ENCODE peak calls at places on chromosomes 16 and 17, in five cellular contexts. H is activated CD8-positive, alpha-beta T cell treated with anti-CD3 and anti-CD28 coated beads for 36 hours; N is transverse colon; W is tibial artery; L is A549. X is an unnamed sample.

GRCh38 chr17:73166731-73167581 is 2.1 kb downstream of the SSTR2 start:
- DNase-seq in L (no peak), N (no peak), H (peak; percentile 52), W (no peak), X (peak; percentile 41)

GRCh38 chr17:3639981-3640596 is 3.5 kb downstream of the CTNS start:
- DNase-seq in L (no peak), W (no peak), H (peak; percentile 66), N (no peak), X (no peak)

GRCh38 chr17:80260791-80261158 is at the start of gene RNF213:
- DNase-seq in L (no peak), H (peak; percentile 58), W (peak; percentile 77), N (peak; percentile 75), X (peak; percentile 89)

GRCh38 chr16:19919142-19919541 is 34.5 kb upstream of the GPRC5B start:
- DNase-seq in N (no peak), L (no peak), H (no peak), W (no peak), X (no peak)

GRCh38 chr17:72743037-72743467 is 349.4 kb downstream of the SLC39A11 start:
- DNase-seq in L (no peak), W (no peak), N (no peak), H (no peak), X (no peak)

GRCh38 chr16:85621698-85622433 is 8.7 kb downstream of the GSE1 start:
- DNase-seq in L (peak; percentile 23), N (peak; percentile 75), W (no peak), H (no peak), X (no peak)

GRCh38 chr16:24975428-24975889 is 39.7 kb downstream of the ARHGAP17 start:
- DNase-seq in N (no peak), H (peak; percentile 6), L (peak; percentile 19), W (no peak), X (peak; percentile 64)

GRCh38 chr17:16880843-16881230 is 91.1 kb downstream of the TNFRSF13B start:
- DNase-seq in N (no peak), L (no peak), H (no peak), W (no peak), X (no peak)

GRCh38 chr17:78717431-78717980 is 64.6 kb downstream of the CYTH1 start:
- DNase-seq in W (no peak), L (peak; percentile 64), H (no peak), N (peak; percentile 25), X (peak; percentile 18)

GRCh38 chr17:10061131-10061581 is 137.2 kb downstream of the GAS7 start:
- DNase-seq in H (no peak), L (no peak), W (no peak), N (no peak), X (no peak)

GRCh38 chr16:79316004-79316458 is 284.5 kb downstream of the MAF start:
- DNase-seq in N (no peak), H (peak; percentile 82), W (no peak), L (no peak), X (no peak)

GRCh38 chr16:11978080-11978479 is 1.5 kb downstream of the SNX29 start:
- DNase-seq in H (no peak), W (no peak), L (no peak), N (no peak), X (no peak)

GRCh38 chr17:64254755-64255154 is 8.3 kb downstream of the TEX2 start:
- DNase-seq in W (no peak), N (no peak), H (no peak), L (no peak), X (no peak)

GRCh38 chr17:18139949-18140348 is 31.4 kb downstream of the MYO15A start:
- DNase-seq in H (no peak), L (peak; percentile 57), N (no peak), W (no peak), X (peak; percentile 74)

GRCh38 chr17:29591737-29592624 is 951 bp upstream of the ANKRD13B start:
- DNase-seq in N (peak; percentile 93), L (peak; percentile 95), W (peak; percentile 92), H (peak; percentile 85), X (peak; percentile 88)

GRCh38 chr17:29041091-29041490 is 1.9 kb upstream of the PIPOX start:
- DNase-seq in H (no peak), L (no peak), W (no peak), N (no peak), X (no peak)

GRCh38 chr16:3503513-3503912 is 2.7 kb downstream of the CLUAP1 start:
- DNase-seq in W (peak; percentile 25), H (peak; percentile 80), L (no peak), N (no peak), X (no peak)

GRCh38 chr17:7932483-7932891 is 481 bp downstream of the CNTROB start:
- DNase-seq in L (peak; percentile 51), W (peak; percentile 66), N (peak; percentile 43), H (peak; percentile 43), X (peak; percentile 65)

GRCh38 chr17:2335726-2336214 is 487 bp downstream of the TSR1 start:
- DNase-seq in N (peak; percentile 11), W (no peak), L (no peak), H (no peak), X (no peak)

GRCh38 chr16:19696961-19697360 is 21.1 kb downstream of the KNOP1 start:
- DNase-seq in L (no peak), N (no peak), H (no peak), W (no peak), X (no peak)

GRCh38 chr17:48470388-48471034 is 40.5 kb upstream of the SKAP1 start:
- DNase-seq in L (peak; percentile 28), H (no peak), N (no peak), W (no peak), X (no peak)
- TF ChIP-seq CTCF in L (no peak), H (no peak), N (no peak), W (no peak), X (no peak)

GRCh38 chr17:75595919-75596310 is 8.3 kb downstream of the MYO15B start:
- DNase-seq in N (no peak), H (no peak), W (no peak), L (no peak), X (no peak)

GRCh38 chr17:75596320-75597087 is 8.9 kb downstream of the MYO15B start:
- DNase-seq in L (no peak), N (no peak), H (no peak), W (peak; percentile 58), X (no peak)

GRCh38 chr17:75592364-75593020 is 4.9 kb downstream of the MYO15B start:
- DNase-seq in H (no peak), L (no peak), N (no peak), W (no peak), X (no peak)

GRCh38 chr17:75595284-75595918 is 7.8 kb downstream of the MYO15B start:
- DNase-seq in H (no peak), W (no peak), L (no peak), N (no peak), X (no peak)

DNA sequence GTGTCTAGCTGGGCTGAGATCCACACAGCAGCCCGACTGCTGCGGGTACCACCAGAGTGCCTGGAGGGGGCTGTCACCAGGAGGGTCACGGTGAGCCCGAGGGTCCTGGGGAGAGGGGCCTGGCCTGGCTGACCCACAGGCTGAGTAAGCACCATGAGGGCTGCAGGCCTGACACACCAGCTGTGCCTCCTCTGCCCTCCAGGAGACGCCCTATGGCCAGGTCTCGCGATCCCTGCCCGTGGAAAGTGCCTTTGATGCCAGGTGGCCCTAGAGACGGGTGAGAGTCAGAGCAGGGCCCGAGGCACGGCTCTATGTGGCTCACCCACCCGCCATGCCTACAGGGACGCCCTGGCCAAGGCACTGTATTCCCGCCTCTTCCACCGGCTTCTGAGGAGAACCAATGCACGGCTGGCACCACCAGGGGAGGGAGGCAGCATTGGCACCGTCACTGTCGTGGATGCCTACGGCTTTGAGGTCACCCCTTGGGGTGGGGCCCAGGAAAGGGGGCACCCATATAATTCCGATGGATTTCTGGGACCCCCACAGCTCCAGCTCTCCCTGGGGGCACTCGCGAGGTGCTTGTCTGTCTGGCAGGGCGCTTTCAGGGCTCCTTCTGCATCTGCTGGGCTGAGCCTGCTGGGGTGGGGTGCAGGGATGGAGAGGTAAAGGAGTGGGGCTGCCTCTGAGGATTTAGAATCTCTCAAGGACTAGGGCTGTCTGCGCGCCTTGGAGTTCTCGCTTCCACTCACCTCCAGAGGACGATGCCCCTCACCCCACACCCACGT is 7.1 kb downstream of the MYO15B start:
- DNase-seq in L (peak; percentile 48), H (no peak), W (peak; percentile 63), N (no peak), X (no peak)
- TF ChIP-seq CTCF in L (no peak), H (no peak), W (no peak), N (no peak), X (no peak)

GRCh38 chr17:48502901-48503300 is 27.9 kb downstream of the HOXB1 start:
- DNase-seq in W (no peak), H (no peak), L (no peak), N (no peak), X (no peak)

GRCh38 chr17:48499248-48499647 is 31.6 kb downstream of the HOXB1 start:
- DNase-seq in N (no peak), H (no peak), L (no peak), W (no peak), X (no peak)

GRCh38 chr17:48502312-48502711 is 28.5 kb downstream of the HOXB1 start:
- DNase-seq in N (no peak), W (no peak), L (no peak), H (no peak), X (no peak)

GRCh38 chr17:48499743-48500434 is 30.9 kb downstream of the HOXB1 start:
- DNase-seq in H (no peak), N (no peak), L (no peak), W (no peak), X (no peak)

GRCh38 chr17:48500435-48501426 is 30.1 kb downstream of the HOXB1 start:
- DNase-seq in L (peak; percentile 53), N (peak; percentile 35), W (no peak), H (no peak), X (no peak)
- TF ChIP-seq CTCF in L (no peak), N (no peak), W (peak; percentile 23), H (no peak), X (no peak)

GRCh38 chr16:2204727-2205103 is 539 bp upstream of the MLST8 start:
- DNase-seq in L (no peak), H (no peak), N (no peak), W (no peak), X (no peak)

GRCh38 chr16:2205967-2206313 is 686 bp downstream of the MLST8 start:
- DNase-seq in W (peak; percentile 75), L (no peak), H (no peak), N (no peak), X (no peak)

GRCh38 chr16:2206780-2207433 is 1.7 kb downstream of the MLST8 start:
- DNase-seq in W (no peak), N (no peak), L (no peak), H (no peak), X (no peak)

GRCh38 chr16:2206420-2206779 is 1.1 kb downstream of the MLST8 start:
- DNase-seq in L (no peak), W (no peak), N (no peak), H (no peak), X (no peak)

GRCh38 chr16:2205104-2205966 is at the start of gene MLST8:
- DNase-seq in W (peak; percentile 92), H (peak; percentile 85), L (peak; percentile 89), N (peak; percentile 89), X (peak; percentile 99)
- TF ChIP-seq CTCF in W (peak; percentile 19), H (peak; percentile 32), L (no peak), N (no peak), X (no peak)